ENCODE peak calls at places on chromosomes 7 and 10, in eight cellular contexts. B is sigmoid colon, Y is esophagus muscularis mucosa, C is A549, X is tibial nerve, N is Peyer's patch, G is heart left ventricle, K is K562. M is an unnamed sample.

GRCh38 chr10:59432207-59432900 is 70.0 kb upstream of the FAM13C start:
- DNase-seq in B (no peak), Y (no peak), C (no peak), X (no peak), N (no peak), G (no peak), K (no peak), M (no peak)

GRCh38 chr7:112056409-112056808 is 149.8 kb downstream of the DOCK4 start:
- DNase-seq in B (no peak), Y (no peak), C (peak), X (no peak), N (no peak), G (no peak), K (no peak), M (no peak)

GRCh38 chr7:36605662-36606441 is 118.4 kb downstream of the AOAH start:
- DNase-seq in B (no peak), Y (no peak), C (no peak), X (no peak), N (no peak), G (no peak), K (no peak), M (no peak)

GRCh38 chr7:29330136-29330535 is 135.6 kb downstream of the CHN2 start:
- DNase-seq in B (no peak), Y (no peak), C (no peak), X (no peak), N (no peak), G (no peak), K (no peak), M (no peak)

GRCh38 chr10:26310361-26310760 is 93.8 kb downstream of the GAD2 start:
- DNase-seq in B (no peak), Y (no peak), C (no peak), X (no peak), N (no peak), G (no peak), K (no peak), M (no peak)

GRCh38 chr7:10797157-10797556 is 176.5 kb upstream of the PHF14 start:
- DNase-seq in B (no peak), Y (no peak), C (no peak), X (no peak), N (no peak), G (no peak), K (no peak), M (no peak)

GRCh38 chr10:42963302-42963701 is 113.6 kb upstream of the RET start:
- DNase-seq in B (peak), Y (peak), C (no peak), X (no peak), N (no peak), G (no peak), K (no peak), M (no peak)

GRCh38 chr10:67884842-67885680 is 605 bp downstream of the SIRT1 start:
- DNase-seq in B (peak), Y (peak), C (peak), X (peak), N (peak), G (peak), K (peak), M (peak)

GRCh38 chr7:147153571-147153970 is 1037.0 kb downstream of the CNTNAP2 start:
- DNase-seq in B (no peak), Y (no peak), C (no peak), X (no peak), N (no peak), G (no peak), K (no peak), M (no peak)

GRCh38 chr7:105805619-105806018 is 70.8 kb downstream of the ATXN7L1 start:
- DNase-seq in B (no peak), Y (no peak), C (no peak), X (no peak), N (no peak), G (no peak), K (no peak), M (no peak)

GRCh38 chr10:129165770-129166169 is 301.3 kb upstream of the MGMT start:
- DNase-seq in B (no peak), Y (no peak), C (no peak), X (no peak), N (no peak), G (no peak), K (no peak), M (no peak)

GRCh38 chr7:96212474-96212873 is 109.4 kb downstream of the SLC25A13 start:
- DNase-seq in B (no peak), Y (no peak), C (no peak), X (no peak), N (no peak), G (no peak), K (no peak), M (no peak)

GRCh38 chr7:11021468-11021867 is 47.8 kb downstream of the PHF14 start:
- DNase-seq in B (no peak), Y (no peak), C (no peak), X (no peak), N (no peak), G (no peak), K (no peak), M (no peak)

GRCh38 chr10:2994562-2994961 is 72.8 kb upstream of the PFKP start:
- DNase-seq in B (no peak), Y (no peak), C (no peak), X (no peak), N (no peak), G (no peak), K (no peak), M (no peak)

GRCh38 chr7:101236292-101236691 is 1.3 kb downstream of the CLDN15 start:
- DNase-seq in B (no peak), Y (no peak), C (no peak), X (no peak), N (no peak), G (no peak), K (no peak), M (no peak)

GRCh38 chr10:725786-726185 is 36.3 kb upstream of the DIP2C start:
- DNase-seq in B (no peak), Y (no peak), C (no peak), X (no peak), N (no peak), G (no peak), K (no peak), M (no peak)

GRCh38 chr10:58641708-58642107 is 129.0 kb downstream of the BICC1 start:
- DNase-seq in B (no peak), Y (no peak), C (no peak), X (no peak), N (no peak), G (no peak), K (no peak), M (no peak)

GRCh38 chr10:47406870-47407648 is 23.0 kb upstream of the ZNF488 start:
- DNase-seq in B (no peak), Y (peak), C (peak), X (no peak), N (peak), G (no peak), K (peak), M (no peak)

GRCh38 chr10:127142831-127143230 is 53.6 kb downstream of the INSYN2A start:
- DNase-seq in B (no peak), Y (no peak), C (no peak), X (no peak), N (no peak), G (no peak), K (no peak), M (no peak)

GRCh38 chr10:100480002-100480401 is 17.2 kb downstream of the WNT8B start:
- DNase-seq in B (no peak), Y (no peak), C (no peak), X (no peak), N (no peak), G (no peak), K (no peak), M (no peak)

GRCh38 chr10:100483876-100484666 is 21.3 kb downstream of the WNT8B start:
- DNase-seq in B (no peak), Y (peak), C (no peak), X (no peak), N (no peak), G (no peak), K (no peak), M (no peak)

GRCh38 chr10:100482834-100483185 is 20.0 kb downstream of the WNT8B start:
- DNase-seq in B (no peak), Y (no peak), C (no peak), X (no peak), N (no peak), G (no peak), K (no peak), M (no peak)

GRCh38 chr10:100482181-100482833 is 19.5 kb downstream of the WNT8B start:
- DNase-seq in B (peak), Y (peak), C (peak), X (peak), N (peak), G (peak), K (peak), M (peak)

DNA sequence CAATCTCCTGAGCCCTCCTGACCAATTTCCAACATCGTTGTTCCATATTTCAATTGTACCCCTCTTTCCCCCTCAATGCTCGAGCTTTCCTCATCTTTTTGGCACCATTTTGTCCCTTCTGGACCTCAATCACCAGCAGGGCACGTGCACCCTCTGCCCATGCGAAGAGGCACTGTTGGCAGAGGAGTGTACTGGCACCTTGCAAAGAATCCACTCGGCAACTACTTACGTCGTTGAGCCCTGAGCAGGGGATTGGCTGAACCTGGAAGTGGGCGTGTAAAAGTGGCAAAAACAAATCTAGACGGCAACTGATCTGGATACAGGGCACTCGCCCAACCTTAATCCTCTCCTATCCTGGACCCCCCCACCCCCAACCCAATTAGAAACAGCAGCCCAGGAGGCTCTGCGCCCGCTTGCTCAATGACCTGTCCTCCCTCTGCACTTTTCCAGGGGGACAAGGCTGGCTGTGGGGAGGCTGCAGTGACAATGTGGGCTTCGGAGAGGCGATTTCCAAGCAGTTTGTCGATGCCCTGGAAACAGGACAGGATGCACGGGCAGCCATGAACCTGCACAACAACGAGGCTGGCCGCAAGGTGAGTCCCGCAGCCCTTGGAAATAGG is 18.8 kb downstream of the WNT8B start:
- DNase-seq in B (peak), Y (peak), C (peak), X (peak), N (peak), G (peak), K (peak), M (peak)
- TF ChIP-seq CTCF in B (no peak), Y (no peak), C (no peak), X (no peak), N (no peak), G (no peak), K (no peak), M (no peak)

GRCh38 chr7:87600130-87601124 is at the start of gene ABCB1:
- DNase-seq in B (peak), Y (no peak), C (peak), X (peak), N (peak), G (peak), K (no peak), M (peak)
- TF ChIP-seq POLR2A in B (no peak), Y (no peak), C (no peak), X (no peak), N (peak), G (no peak), K (no peak), M (peak)

GRCh38 chr10:77925795-77926565 is 575 bp downstream of the DLG5 start:
- DNase-seq in B (peak), Y (no peak), C (no peak), X (peak), N (peak), G (peak), K (no peak), M (peak)
- H3K27ac ChIP-seq in B (peak), Y (peak), C (peak), X (peak), N (peak), G (peak), K (peak), M (peak)

GRCh38 chr7:35551682-35552081 is 143.3 kb downstream of the HERPUD2 start:
- DNase-seq in B (no peak), Y (no peak), C (no peak), X (no peak), N (no peak), G (no peak), K (no peak), M (no peak)
- TF ChIP-seq CTCF in B (no peak), Y (no peak), C (no peak), X (no peak), N (no peak), G (no peak), K (no peak), M (no peak)

DNA sequence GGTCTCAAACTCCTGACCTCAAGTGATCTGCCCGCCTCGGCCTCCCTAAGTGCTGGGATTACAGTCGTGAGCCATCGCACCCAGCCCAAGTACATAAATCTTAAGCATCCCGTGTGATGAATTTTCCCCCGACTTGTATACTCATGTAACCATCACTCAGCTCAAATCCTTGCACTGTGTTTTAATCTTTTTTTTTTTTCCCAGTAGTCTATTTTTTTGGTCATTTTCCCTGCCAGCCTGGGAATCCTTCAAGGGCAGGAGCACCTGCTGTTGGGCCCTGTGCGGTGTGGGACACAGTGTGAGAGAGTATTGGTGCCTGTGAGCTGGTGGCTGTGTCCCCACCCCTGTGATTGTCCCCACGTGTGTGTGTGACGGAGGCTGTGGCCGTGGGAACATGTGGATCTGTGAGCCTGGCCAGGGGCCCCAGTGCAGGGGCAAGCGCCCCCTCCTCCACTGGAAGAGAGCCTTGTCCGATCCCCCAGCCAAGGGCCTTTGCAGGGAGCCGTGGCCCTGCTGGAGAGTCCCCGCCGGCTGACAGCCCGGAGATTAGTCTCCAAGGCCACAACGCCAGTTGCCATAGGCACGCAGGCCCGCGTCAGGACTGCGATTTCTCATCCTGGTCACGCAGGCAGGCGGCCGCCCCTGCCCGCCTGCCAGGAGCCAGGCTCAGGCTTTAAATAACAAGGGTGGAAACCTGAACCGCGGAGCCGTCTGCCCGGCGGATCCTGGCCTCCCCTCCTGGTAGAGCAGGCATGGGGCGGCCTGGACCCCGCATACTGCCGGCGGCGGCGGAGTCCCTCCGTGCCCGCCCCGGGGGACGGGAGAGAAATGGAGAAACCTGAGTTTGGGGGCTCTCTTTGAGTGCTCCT is 26.5 kb downstream of the GTF2IRD1 start:
- DNase-seq in B (peak), Y (no peak), C (no peak), X (peak), N (peak), G (peak), K (no peak), M (peak)
- TF ChIP-seq POLR2A in B (peak), Y (peak), C (no peak), X (peak), N (peak), G (peak), K (no peak), M (peak)

GRCh38 chr7:8120390-8121058 is 141.4 kb downstream of the ICA1 start:
- DNase-seq in B (no peak), Y (no peak), C (no peak), X (no peak), N (no peak), G (no peak), K (no peak), M (no peak)
- H3K27ac ChIP-seq in B (no peak), Y (no peak), C (no peak), X (no peak), N (no peak), G (no peak), K (no peak), M (no peak)

GRCh38 chr7:2321020-2321419 is 6.8 kb upstream of the SNX8 start:
- DNase-seq in B (no peak), Y (no peak), C (no peak), X (no peak), N (no peak), G (no peak), K (no peak), M (no peak)
- TF ChIP-seq CTCF in B (no peak), Y (no peak), C (no peak), X (no peak), N (no peak), G (no peak), K (peak), M (no peak)

M was measured in uterus.